ENCODE peak calls at places on chromosome 1, in ten cellular contexts. E is psoas muscle; U is PC-3; F is upper lobe of right lung; T is breast epithelium; S is cardiac muscle cell; Z is ovary; C is CD4-positive, alpha-beta T cell; G is CD8-positive, alpha-beta T cell; A is HCT116. V is an unnamed sample. For H3K9me3, the result is how much of the 10 kb centered on the place peaks cover.

GRCh38 chr1:16628361-16629111 is 15.2 kb upstream of the NBPF1 start:
- DNase-seq in E (peak), U (no peak), F (peak), T (no peak), S (no peak), Z (peak), C (no peak), G (no peak), A (no peak), V (no peak)

GRCh38 chr1:18145851-18146618 is 38.4 kb downstream of the IGSF21 start:
- DNase-seq in E (no peak), U (no peak), F (no peak), T (no peak), S (no peak), Z (no peak), C (no peak), G (no peak), A (peak), V (no peak)

GRCh38 chr1:108953452-108953851 is 9.8 kb downstream of the CLCC1 start:
- DNase-seq in E (no peak), U (no peak), F (no peak), T (no peak), S (no peak), Z (no peak), C (no peak), G (no peak), A (no peak), V (no peak)

GRCh38 chr1:93753766-93754763 is 72.4 kb upstream of the BCAR3 start:
- DNase-seq in E (no peak), U (peak), F (no peak), T (peak), S (peak), Z (no peak), C (no peak), G (no peak), A (no peak), V (no peak)

GRCh38 chr1:171879556-171879955 is 38.3 kb downstream of the DNM3 start:
- DNase-seq in E (no peak), U (no peak), F (no peak), T (no peak), S (no peak), Z (no peak), C (no peak), G (no peak), A (no peak), V (no peak)

GRCh38 chr1:48302652-48303051 is 80.1 kb downstream of the SLC5A9 start:
- DNase-seq in E (no peak), U (no peak), F (no peak), T (no peak), S (no peak), Z (no peak), C (no peak), G (no peak), A (no peak), V (no peak)

GRCh38 chr1:227899141-227899819 is 48.5 kb downstream of the WNT9A start:
- DNase-seq in E (peak), U (no peak), F (peak), T (peak), S (no peak), Z (peak), C (no peak), G (no peak), A (no peak), V (peak)

GRCh38 chr1:9770276-9770675 is 53.5 kb downstream of the CLSTN1 start:
- DNase-seq in E (no peak), U (no peak), F (no peak), T (no peak), S (no peak), Z (no peak), C (no peak), G (no peak), A (no peak), V (no peak)

GRCh38 chr1:40064797-40065492 is 24.4 kb downstream of the CAP1 start:
- DNase-seq in E (no peak), U (no peak), F (no peak), T (no peak), S (peak), Z (no peak), C (no peak), G (no peak), A (no peak), V (no peak)

GRCh38 chr1:40451238-40451585 is 936 bp downstream of the ZFP69B start:
- DNase-seq in E (no peak), U (no peak), F (no peak), T (no peak), S (no peak), Z (no peak), C (no peak), G (no peak), A (no peak), V (no peak)

GRCh38 chr1:15370781-15371467 is 38.8 kb upstream of the EFHD2 start:
- DNase-seq in E (peak), U (no peak), F (no peak), T (no peak), S (peak), Z (peak), C (no peak), G (no peak), A (no peak), V (no peak)

DNA sequence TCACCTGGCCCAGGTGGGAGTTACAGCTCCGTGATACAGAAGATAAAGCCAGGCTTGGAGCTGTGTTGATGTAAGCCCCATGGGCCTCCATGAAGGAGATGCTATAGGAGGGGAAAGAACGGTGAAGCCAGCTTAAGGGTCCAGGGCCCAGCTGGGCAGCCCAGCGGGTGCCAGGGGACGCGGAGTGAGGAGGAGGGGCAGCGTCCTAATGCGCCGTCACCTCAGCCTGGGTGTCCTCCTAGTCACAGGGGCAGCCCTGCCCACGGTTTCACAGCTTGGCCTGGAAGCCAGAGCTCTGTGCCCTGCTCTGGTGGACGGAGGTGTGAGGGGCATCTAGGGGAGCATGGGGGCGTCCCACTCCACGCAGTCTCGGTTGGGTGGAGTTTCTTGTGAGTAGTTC is 52.7 kb upstream of the TTC34 start:
- DNase-seq in E (peak), U (no peak), F (no peak), T (no peak), S (no peak), Z (no peak), C (no peak), G (no peak), A (no peak), V (peak)
- H3K9me3 ChIP-seq in E (under half), U (under half), F (under half), T (under half), S (under half), Z (under half), C (under half), G (under half), A (under half), V (under half)

GRCh38 chr1:177490240-177490639 is 319.5 kb downstream of the BRINP2 start:
- DNase-seq in E (no peak), U (peak), F (no peak), T (no peak), S (no peak), Z (no peak), C (no peak), G (no peak), A (no peak), V (no peak)

GRCh38 chr1:177490786-177491185 is 320.0 kb downstream of the BRINP2 start:
- DNase-seq in E (no peak), U (no peak), F (no peak), T (no peak), S (no peak), Z (no peak), C (no peak), G (no peak), A (no peak), V (no peak)

GRCh38 chr1:177495878-177496277 is 325.1 kb downstream of the BRINP2 start:
- DNase-seq in E (no peak), U (no peak), F (no peak), T (no peak), S (no peak), Z (no peak), C (no peak), G (no peak), A (no peak), V (no peak)
- H3K9me3 ChIP-seq in E (under half), U (under half), F (under half), T (under half), S (under half), Z (under half), C (under half), G (under half), A (under half), V (under half)

DNA sequence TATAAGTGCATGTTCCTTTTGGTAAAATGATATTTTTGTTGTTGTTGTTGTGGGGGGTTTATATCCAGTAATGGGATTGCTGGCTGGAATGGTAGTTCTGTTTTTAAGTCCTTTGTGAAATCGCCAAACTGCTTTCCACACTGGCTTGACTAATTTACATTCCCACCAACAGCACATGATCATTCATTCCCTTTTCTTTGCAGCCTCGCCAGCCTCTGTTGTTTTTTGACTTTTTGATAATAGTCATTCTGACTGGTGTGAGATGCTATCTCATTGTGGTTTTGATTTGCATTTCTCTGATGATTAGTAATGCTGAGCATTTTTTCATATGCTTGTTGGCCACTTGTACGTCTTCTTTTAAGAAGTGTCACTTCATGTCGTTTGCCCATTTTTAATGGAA is 188.5 kb upstream of the CHRM3 start:
- DNase-seq in E (no peak), U (no peak), F (no peak), T (no peak), S (no peak), Z (no peak), C (no peak), G (no peak), A (no peak), V (no peak)
- H3K9me3 ChIP-seq in E (under half), U (under half), F (under half), T (under half), S (under half), Z (under half), C (under half), G (under half), A (under half), V (under half)

GRCh38 chr1:73854527-73854926 is 343.4 kb downstream of the LRRIQ3 start:
- DNase-seq in E (no peak), U (no peak), F (no peak), T (no peak), S (no peak), Z (no peak), C (no peak), G (no peak), A (no peak), V (no peak)
- H3K9me3 ChIP-seq in E (under half), U (under half), F (under half), T (under half), S (under half), Z (under half), C (under half), G (under half), A (under half), V (under half)

V was measured in T-helper 17 cell.